ENCODE peak calls at places on chromosomes 4 and X, in eight cellular contexts. J is CD8-positive, alpha-beta T cell; S is GM20000; T is BE2C; C is tibial artery; L is endothelial cell; K is neural crest cell; X is stomach. P is an unnamed sample.

GRCh38 chr4:40414673-40415072 is 79.5 kb downstream of the CHRNA9 start:
- DNase-seq in J (no peak), S (no peak), T (no peak), C (no peak), L (no peak), K (no peak), X (no peak), P (no peak)

GRCh38 chr4:141056473-141056872 is 76.8 kb downstream of the RNF150 start:
- DNase-seq in J (no peak), S (no peak), T (no peak), C (no peak), L (no peak), K (no peak), X (no peak), P (no peak)

GRCh38 chr4:47061435-47061834 is 30.1 kb downstream of the GABRB1 start:
- DNase-seq in J (no peak), S (no peak), T (no peak), C (no peak), L (no peak), K (no peak), X (no peak), P (no peak)

GRCh38 chrX:9525511-9526248 is 60.8 kb downstream of the TBL1X start:
- DNase-seq in J (no peak), S (no peak), T (no peak), C (no peak), L (no peak), K (peak; percentile 17), X (no peak), P (no peak)

GRCh38 chr4:142126890-142127497 is 490.6 kb downstream of the IL15 start:
- DNase-seq in J (peak; percentile 67), S (peak; percentile 16), T (peak; percentile 70), C (no peak), L (peak; percentile 64), K (peak; percentile 67), X (peak; percentile 56), P (peak; percentile 64)

GRCh38 chr4:179804440-179804839 is 2362.2 kb upstream of the AGA start:
- DNase-seq in J (no peak), S (no peak), T (no peak), C (no peak), L (no peak), K (no peak), X (no peak), P (no peak)

GRCh38 chrX:18579495-18579894 is 92.4 kb downstream of the RS1 start:
- DNase-seq in J (no peak), S (no peak), T (no peak), C (no peak), L (no peak), K (no peak), X (no peak), P (no peak)

GRCh38 chrX:46601283-46601682 is 27.7 kb downstream of the CHST7 start:
- DNase-seq in J (no peak), S (no peak), T (no peak), C (no peak), L (no peak), K (no peak), X (no peak), P (no peak)

GRCh38 chrX:154458954-154459829 is 1.1 kb downstream of the PLXNA3 start:
- DNase-seq in J (no peak), S (no peak), T (peak; percentile 68), C (peak; percentile 88), L (no peak), K (no peak), X (peak; percentile 42), P (peak; percentile 53)

GRCh38 chr4:144451771-144452170 is 194.2 kb upstream of the HHIP start:
- DNase-seq in J (no peak), S (no peak), T (no peak), C (no peak), L (no peak), K (no peak), X (no peak), P (no peak)

GRCh38 chr4:150581611-150582010 is 340 bp upstream of the MAB21L2 start:
- DNase-seq in J (no peak), S (no peak), T (peak; percentile 90), C (no peak), L (peak; percentile 43), K (peak; percentile 50), X (no peak), P (peak; percentile 50)

GRCh38 chr4:180105362-180105761 is 2137.8 kb upstream of the TENM3 start:
- DNase-seq in J (no peak), S (no peak), T (no peak), C (no peak), L (no peak), K (no peak), X (no peak), P (no peak)

GRCh38 chr4:38529189-38530115 is 134.5 kb upstream of the KLF3 start:
- DNase-seq in J (peak; percentile 75), S (peak; percentile 54), T (no peak), C (no peak), L (peak; percentile 29), K (no peak), X (peak; percentile 81), P (peak; percentile 81)

DNA sequence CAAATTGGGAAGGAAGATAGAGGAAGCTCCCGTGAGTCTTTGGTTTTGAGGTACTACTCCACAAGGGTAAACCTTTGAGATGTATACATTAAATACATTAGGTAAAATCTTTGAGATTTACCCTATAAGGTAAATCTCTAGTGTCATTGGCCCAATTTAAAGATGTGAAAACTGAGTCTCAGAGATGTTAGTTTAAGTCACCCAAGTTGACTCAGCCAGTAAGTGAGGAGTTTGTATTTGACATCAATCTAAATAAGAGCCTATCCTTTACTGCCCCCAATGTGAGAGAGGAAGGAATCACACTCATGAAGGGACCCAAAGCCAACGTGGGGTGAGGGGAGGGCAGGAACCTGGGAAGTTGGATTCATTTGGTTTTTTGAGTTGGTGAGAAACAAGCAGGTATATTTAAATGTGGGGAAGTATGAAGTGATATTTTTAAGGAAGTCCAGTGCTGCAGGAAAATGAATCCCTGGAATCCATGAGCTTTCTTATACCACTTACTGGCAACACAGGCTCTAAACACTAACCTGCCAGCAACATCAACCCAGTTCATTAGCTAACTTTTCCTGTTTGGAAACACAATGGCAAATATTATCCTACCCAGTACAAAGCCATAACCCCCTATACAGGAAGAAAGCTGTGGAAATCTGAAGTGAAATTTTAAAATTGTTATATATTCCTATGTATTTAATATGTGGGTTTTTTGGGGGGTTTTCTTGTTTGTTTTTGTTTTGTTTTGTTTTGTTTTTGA is 55.3 kb downstream of the PALLD start:
- DNase-seq in J (no peak), S (no peak), T (no peak), C (no peak), L (no peak), K (no peak), X (no peak), P (no peak)
- TF ChIP-seq CTCF in J (peak; percentile 30), S (no peak), T (peak; percentile 44), C (no peak), L (no peak), K (no peak), X (no peak), P (no peak)

GRCh38 chr4:10066704-10067651 is 45.7 kb upstream of the SLC2A9 start:
- DNase-seq in J (peak; percentile 42), S (no peak), T (no peak), C (no peak), L (no peak), K (no peak), X (no peak), P (no peak)

GRCh38 chr4:10072420-10073017 is 44.1 kb downstream of the WDR1 start:
- DNase-seq in J (peak; percentile 41), S (no peak), T (no peak), C (no peak), L (no peak), K (no peak), X (no peak), P (no peak)

GRCh38 chr4:10066206-10066605 is 44.9 kb upstream of the SLC2A9 start:
- DNase-seq in J (no peak), S (no peak), T (no peak), C (no peak), L (no peak), K (no peak), X (no peak), P (no peak)

GRCh38 chr4:10074076-10074766 is 42.4 kb downstream of the WDR1 start:
- DNase-seq in J (peak; percentile 21), S (no peak), T (no peak), C (no peak), L (no peak), K (no peak), X (no peak), P (no peak)

GRCh38 chr4:10069065-10069626 is 47.5 kb downstream of the WDR1 start:
- DNase-seq in J (peak; percentile 44), S (no peak), T (no peak), C (no peak), L (no peak), K (no peak), X (no peak), P (no peak)
- TF ChIP-seq CTCF in J (no peak), S (no peak), T (no peak), C (no peak), L (no peak), K (no peak), X (no peak), P (no peak)

GRCh38 chrX:48509619-48510018 is 827 bp downstream of the PORCN start:
- DNase-seq in J (no peak), S (no peak), T (no peak), C (no peak), L (no peak), K (no peak), X (no peak), P (no peak)
- TF ChIP-seq CTCF in J (no peak), S (no peak), T (no peak), C (no peak), L (no peak), K (no peak), X (no peak), P (no peak)

GRCh38 chrX:121308276-121308805 is 260.9 kb downstream of the GLUD2 start:
- DNase-seq in J (no peak), S (peak; percentile 28), T (no peak), C (no peak), L (peak; percentile 6), K (peak; percentile 1), X (no peak), P (peak; percentile 16)
- TF ChIP-seq CTCF in J (no peak), S (peak; percentile 25), T (no peak), C (no peak), L (no peak), K (peak; percentile 61), X (no peak), P (no peak)

GRCh38 chr4:114161809-114162208 is 182.4 kb upstream of the ARSJ start:
- DNase-seq in J (no peak), S (no peak), T (no peak), C (no peak), L (no peak), K (no peak), X (no peak), P (no peak)
- TF ChIP-seq CTCF in J (no peak), S (no peak), T (no peak), C (no peak), L (no peak), K (no peak), X (no peak), P (no peak)

GRCh38 chr4:70277121-70277520 is 34.7 kb downstream of the CSN3 start:
- DNase-seq in J (no peak), S (no peak), T (no peak), C (no peak), L (no peak), K (no peak), X (no peak), P (no peak)

DNA sequence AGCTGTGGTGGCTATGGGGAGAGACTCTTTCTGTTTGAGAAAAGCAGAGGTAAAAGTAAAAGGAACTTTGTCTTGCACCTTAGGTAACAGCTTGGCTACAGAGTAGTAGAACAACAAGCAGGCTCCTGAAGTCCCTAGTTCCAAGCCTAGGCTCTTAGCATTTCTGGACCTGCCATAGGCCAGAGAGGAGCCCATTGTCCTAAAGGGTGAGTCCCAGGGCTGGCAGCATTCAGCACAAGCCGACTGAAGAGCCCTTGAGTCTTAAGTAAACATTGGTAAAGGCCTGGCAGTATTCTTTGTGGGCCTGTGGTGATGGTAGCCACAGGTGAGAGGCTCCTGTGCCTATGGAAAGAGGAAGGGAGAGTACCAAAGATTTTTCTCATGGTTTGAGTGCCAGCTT is 38.2 kb downstream of the CSN3 start:
- DNase-seq in J (no peak), S (no peak), T (no peak), C (no peak), L (no peak), K (no peak), X (no peak), P (no peak)
- TF ChIP-seq CTCF in J (no peak), S (no peak), T (no peak), C (no peak), L (no peak), K (no peak), X (no peak), P (no peak)

P was measured in colonic mucosa.